ENCODE peak calls at places on chromosomes 6 and 20, in nine cellular contexts. C is choroid plexus epithelial cell; V is tibial artery; E is thoracic aorta; A is psoas muscle; P is CD4-positive, alpha-beta memory T cell; S is fibroblast of villous mesenchyme; F is HFF-Myc; L is HL-60. T is an unnamed sample.

GRCh38 chr20:9339708-9340107 is 174.7 kb upstream of the LAMP5 start:
- DNase-seq in C (no peak), V (no peak), E (no peak), A (no peak), P (no peak), S (no peak), F (no peak), L (no peak), T (no peak)

GRCh38 chr6:120173250-120173649 is 823.7 kb upstream of the MAN1A1 start:
- DNase-seq in C (no peak), V (no peak), E (no peak), A (no peak), P (no peak), S (no peak), F (no peak), L (no peak), T (no peak)

GRCh38 chr6:128208078-128208477 is 307.2 kb upstream of the THEMIS start:
- DNase-seq in C (peak; percentile 65), V (no peak), E (no peak), A (no peak), P (no peak), S (peak; percentile 33), F (no peak), L (no peak), T (no peak)

GRCh38 chr20:59006167-59006863 is 739 bp downstream of the CTSZ start:
- DNase-seq in C (no peak), V (peak; percentile 67), E (no peak), A (peak; percentile 62), P (no peak), S (peak; percentile 9), F (no peak), L (no peak), T (peak; percentile 66)

GRCh38 chr6:111614833-111615582 is 9.3 kb upstream of the TRAF3IP2 start:
- DNase-seq in C (no peak), V (no peak), E (no peak), A (no peak), P (no peak), S (no peak), F (no peak), L (no peak), T (no peak)

GRCh38 chr6:107656883-107657282 is 167.0 kb downstream of the SOBP start:
- DNase-seq in C (no peak), V (no peak), E (no peak), A (no peak), P (no peak), S (no peak), F (no peak), L (no peak), T (no peak)

GRCh38 chr6:57109905-57110304 is 19.9 kb downstream of the ZNF451 start:
- DNase-seq in C (peak; percentile 51), V (no peak), E (no peak), A (no peak), P (no peak), S (peak; percentile 35), F (peak; percentile 10), L (no peak), T (no peak)

GRCh38 chr6:132683543-132683942 is 24.6 kb upstream of the TAAR1 start:
- DNase-seq in C (peak; percentile 62), V (no peak), E (no peak), A (no peak), P (no peak), S (peak; percentile 42), F (peak; percentile 6), L (no peak), T (no peak)

GRCh38 chr20:51960004-51960403 is 157.7 kb upstream of the SALL4 start:
- DNase-seq in C (no peak), V (no peak), E (no peak), A (no peak), P (no peak), S (no peak), F (no peak), L (no peak), T (no peak)
- H3K4me3 ChIP-seq in C (no peak overlapping the region), V (no peak overlapping the region), E (no peak overlapping the region), A (no peak overlapping the region), P (no peak overlapping the region), S (no peak overlapping the region), F (no peak overlapping the region), L (no peak overlapping the region), T (no peak overlapping the region)

GRCh38 chr6:3076320-3076719 is 8.0 kb downstream of the RIPK1 start:
- DNase-seq in C (no peak), V (no peak), E (no peak), A (no peak), P (no peak), S (no peak), F (no peak), L (no peak), T (no peak)

GRCh38 chr6:3073382-3073781 is 5.1 kb downstream of the RIPK1 start:
- DNase-seq in C (no peak), V (no peak), E (no peak), A (no peak), P (no peak), S (no peak), F (no peak), L (no peak), T (no peak)

GRCh38 chr6:3077430-3077829 is 9.1 kb downstream of the RIPK1 start:
- DNase-seq in C (no peak), V (no peak), E (no peak), A (no peak), P (no peak), S (no peak), F (no peak), L (no peak), T (no peak)

GRCh38 chr6:3072798-3073197 is 4.5 kb downstream of the RIPK1 start:
- DNase-seq in C (no peak), V (no peak), E (no peak), A (no peak), P (no peak), S (no peak), F (no peak), L (no peak), T (no peak)

GRCh38 chr6:3075522-3076113 is 7.3 kb downstream of the RIPK1 start:
- DNase-seq in C (peak; percentile 28), V (no peak), E (no peak), A (no peak), P (no peak), S (no peak), F (no peak), L (no peak), T (no peak)
- H3K4me3 ChIP-seq in C (no peak overlapping the region), V (no peak overlapping the region), E (no peak overlapping the region), A (no peak overlapping the region), P (no peak overlapping the region), S (no peak overlapping the region), F (no peak overlapping the region), L (no peak overlapping the region), T (no peak overlapping the region)

GRCh38 chr6:37218501-37218900 is 39.1 kb upstream of the TBC1D22B start:
- DNase-seq in C (no peak), V (no peak), E (no peak), A (no peak), P (no peak), S (no peak), F (no peak), L (no peak), T (no peak)

GRCh38 chr6:37222992-37223391 is 34.6 kb upstream of the TBC1D22B start:
- DNase-seq in C (no peak), V (no peak), E (no peak), A (no peak), P (no peak), S (no peak), F (no peak), L (no peak), T (no peak)

GRCh38 chr6:37222125-37222967 is 35.2 kb upstream of the TBC1D22B start:
- DNase-seq in C (peak; percentile 97), V (peak; percentile 86), E (peak; percentile 50), A (peak; percentile 79), P (peak; percentile 63), S (peak; percentile 89), F (no peak), L (no peak), T (peak; percentile 91)

GRCh38 chr6:37218061-37218460 is 39.5 kb upstream of the TBC1D22B start:
- DNase-seq in C (no peak), V (no peak), E (no peak), A (no peak), P (no peak), S (no peak), F (no peak), L (no peak), T (no peak)

DNA sequence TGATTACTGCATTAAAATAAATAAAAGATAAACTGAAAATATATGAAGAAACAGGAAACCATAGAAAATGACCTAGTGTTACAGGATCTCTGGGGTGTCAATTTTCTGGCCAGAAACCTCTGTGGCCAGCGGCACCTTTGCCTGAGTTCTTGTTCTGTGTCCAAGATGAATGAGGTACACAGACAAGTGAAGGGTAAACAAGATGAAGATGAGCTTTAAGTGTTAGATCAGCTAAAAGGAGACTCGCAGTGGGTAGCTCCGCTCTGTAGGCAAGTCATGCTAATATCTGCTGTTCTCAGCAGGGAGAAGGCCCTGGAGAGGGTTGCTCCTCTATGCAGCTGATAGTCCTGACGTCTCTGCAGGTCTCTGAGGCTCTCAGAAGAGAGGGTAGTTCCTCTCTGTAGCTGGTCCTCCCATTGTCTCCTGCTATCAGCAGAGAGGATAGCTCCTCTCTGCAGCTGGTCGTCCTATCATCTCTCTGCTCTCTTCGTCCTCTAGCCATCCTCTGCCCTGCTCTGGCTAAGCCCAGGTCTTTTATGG is 35.9 kb upstream of the TBC1D22B start:
- DNase-seq in C (peak; percentile 66), V (no peak), E (no peak), A (no peak), P (no peak), S (no peak), F (no peak), L (no peak), T (no peak)
- H3K4me3 ChIP-seq in C (peak overlapping the region; percentile 64), V (peak overlapping the region; percentile 68), E (peak overlapping the region; percentile 86), A (peak overlapping the region; percentile 74), P (no peak overlapping the region), S (peak overlapping the region; percentile 73), F (peak overlapping the region; percentile 61), L (no peak overlapping the region), T (peak overlapping the region; percentile 67)

DNA sequence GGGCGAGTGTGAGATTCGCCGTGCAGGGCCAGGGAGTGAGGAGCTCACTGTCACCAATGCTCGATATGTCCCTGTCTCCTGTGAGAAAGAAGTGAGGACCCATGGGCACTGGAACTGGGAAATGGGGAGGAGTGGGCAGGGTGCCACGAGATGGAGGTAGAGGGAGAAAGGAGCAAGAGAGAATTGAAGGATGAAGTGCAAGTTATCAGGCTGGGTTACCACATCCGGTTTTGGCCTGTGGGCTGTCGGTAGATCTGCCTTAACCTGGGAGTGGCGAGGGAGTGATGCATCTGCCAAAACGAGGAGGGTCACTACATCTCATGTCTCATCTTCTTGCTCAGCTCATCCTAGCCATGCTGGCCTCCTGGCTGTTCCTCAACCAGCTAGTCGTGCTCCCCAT is 5.3 kb upstream of the PHF1 start:
- DNase-seq in C (no peak), V (no peak), E (no peak), A (no peak), P (no peak), S (no peak), F (no peak), L (no peak), T (no peak)
- H3K4me3 ChIP-seq in C (no peak overlapping the region), V (no peak overlapping the region), E (no peak overlapping the region), A (no peak overlapping the region), P (no peak overlapping the region), S (no peak overlapping the region), F (no peak overlapping the region), L (no peak overlapping the region), T (no peak overlapping the region)

GRCh38 chr6:35602133-35602946 is 86.4 kb downstream of the FKBP5 start:
- DNase-seq in C (peak; percentile 82), V (no peak), E (no peak), A (no peak), P (peak; percentile 50), S (peak; percentile 87), F (no peak), L (peak; percentile 59), T (no peak)
- H3K4me3 ChIP-seq in C (no peak overlapping the region), V (peak overlapping the region; percentile 7), E (peak overlapping the region; percentile 67), A (peak overlapping the region; percentile 53), P (no peak overlapping the region), S (peak overlapping the region; percentile 13), F (peak overlapping the region; percentile 5), L (no peak overlapping the region), T (peak overlapping the region; percentile 41)